ENCODE peak calls at places on chromosomes 4 and X, in ten cellular contexts. One of them, this sample, is unnamed.

GRCh38 chr4:88964450-88964849 is 92.5 kb downstream of the FAM13A start:
- DNase-seq in foreskin fibroblast: no peak
- DNase-seq in ovary: no peak
- DNase-seq in nephron progenitor cell: no peak
- DNase-seq in activated gamma-delta T cell treated with Interleukin-2 at 50 U/mL for 16 hours: no peak
- DNase-seq in heart left ventricle: no peak
- DNase-seq in esophagus muscularis mucosa: no peak
- DNase-seq in HFFc6: peak
- DNase-seq in DMS 273 treated with DMSO at 0.1 percent for 48 hours: no peak
- DNase-seq in stimulated activated naive B cell treated with anti-CD40 and anti-IgM and Interleukin-4, amounts not matched to agents 10 μg/mL and 1 μg/mL and 100 μg/mL, for 72 hours: no peak
- DNase-seq in this sample: peak

GRCh38 chrX:43969504-43970501 is 3.4 kb downstream of the NDP start:
- DNase-seq in ovary: peak
- DNase-seq in HFFc6: peak
- DNase-seq in stimulated activated naive B cell treated with anti-CD40 and anti-IgM and Interleukin-4, amounts not matched to agents 10 μg/mL and 1 μg/mL and 100 μg/mL, for 72 hours: no peak
- DNase-seq in foreskin fibroblast: peak
- DNase-seq in activated gamma-delta T cell treated with Interleukin-2 at 50 U/mL for 16 hours: no peak
- DNase-seq in esophagus muscularis mucosa: no peak
- DNase-seq in heart left ventricle: no peak
- DNase-seq in nephron progenitor cell: no peak
- DNase-seq in DMS 273 treated with DMSO at 0.1 percent for 48 hours: no peak
- DNase-seq in this sample: peak

GRCh38 chrX:77922768-77923167 is 12.3 kb downstream of the ATP7A start:
- DNase-seq in activated gamma-delta T cell treated with Interleukin-2 at 50 U/mL for 16 hours: no peak
- DNase-seq in heart left ventricle: no peak
- DNase-seq in esophagus muscularis mucosa: no peak
- DNase-seq in nephron progenitor cell: no peak
- DNase-seq in ovary: no peak
- DNase-seq in HFFc6: no peak
- DNase-seq in stimulated activated naive B cell treated with anti-CD40 and anti-IgM and Interleukin-4, amounts not matched to agents 10 μg/mL and 1 μg/mL and 100 μg/mL, for 72 hours: no peak
- DNase-seq in foreskin fibroblast: no peak
- DNase-seq in DMS 273 treated with DMSO at 0.1 percent for 48 hours: no peak
- DNase-seq in this sample: no peak

GRCh38 chr4:184466634-184467033 is 7.7 kb downstream of the IRF2 start:
- DNase-seq in ovary: no peak
- DNase-seq in DMS 273 treated with DMSO at 0.1 percent for 48 hours: no peak
- DNase-seq in HFFc6: no peak
- DNase-seq in stimulated activated naive B cell treated with anti-CD40 and anti-IgM and Interleukin-4, amounts not matched to agents 10 μg/mL and 1 μg/mL and 100 μg/mL, for 72 hours: no peak
- DNase-seq in nephron progenitor cell: no peak
- DNase-seq in foreskin fibroblast: no peak
- DNase-seq in esophagus muscularis mucosa: no peak
- DNase-seq in heart left ventricle: no peak
- DNase-seq in activated gamma-delta T cell treated with Interleukin-2 at 50 U/mL for 16 hours: no peak
- DNase-seq in this sample: no peak

GRCh38 chr4:1060646-1061371 is 49.4 kb downstream of the FGFRL1 start:
- DNase-seq in nephron progenitor cell: no peak
- DNase-seq in HFFc6: no peak
- DNase-seq in activated gamma-delta T cell treated with Interleukin-2 at 50 U/mL for 16 hours: no peak
- DNase-seq in heart left ventricle: no peak
- DNase-seq in ovary: no peak
- DNase-seq in foreskin fibroblast: no peak
- DNase-seq in esophagus muscularis mucosa: no peak
- DNase-seq in stimulated activated naive B cell treated with anti-CD40 and anti-IgM and Interleukin-4, amounts not matched to agents 10 μg/mL and 1 μg/mL and 100 μg/mL, for 72 hours: no peak
- DNase-seq in DMS 273 treated with DMSO at 0.1 percent for 48 hours: no peak
- DNase-seq in this sample: no peak

GRCh38 chr4:113502476-113502875 is 259.1 kb downstream of the CAMK2D start:
- DNase-seq in activated gamma-delta T cell treated with Interleukin-2 at 50 U/mL for 16 hours: no peak
- DNase-seq in DMS 273 treated with DMSO at 0.1 percent for 48 hours: no peak
- DNase-seq in HFFc6: no peak
- DNase-seq in ovary: no peak
- DNase-seq in heart left ventricle: no peak
- DNase-seq in stimulated activated naive B cell treated with anti-CD40 and anti-IgM and Interleukin-4, amounts not matched to agents 10 μg/mL and 1 μg/mL and 100 μg/mL, for 72 hours: no peak
- DNase-seq in foreskin fibroblast: peak
- DNase-seq in nephron progenitor cell: no peak
- DNase-seq in esophagus muscularis mucosa: no peak
- DNase-seq in this sample: peak

GRCh38 chr4:48031802-48032525 is 15.4 kb downstream of the NIPAL1 start:
- DNase-seq in stimulated activated naive B cell treated with anti-CD40 and anti-IgM and Interleukin-4, amounts not matched to agents 10 μg/mL and 1 μg/mL and 100 μg/mL, for 72 hours: no peak
- DNase-seq in heart left ventricle: peak
- DNase-seq in HFFc6: no peak
- DNase-seq in DMS 273 treated with DMSO at 0.1 percent for 48 hours: no peak
- DNase-seq in activated gamma-delta T cell treated with Interleukin-2 at 50 U/mL for 16 hours: no peak
- DNase-seq in nephron progenitor cell: no peak
- DNase-seq in ovary: no peak
- DNase-seq in foreskin fibroblast: no peak
- DNase-seq in esophagus muscularis mucosa: no peak
- DNase-seq in this sample: no peak

GRCh38 chr4:153207027-153207426 is 2.8 kb downstream of the TRIM2 start:
- DNase-seq in ovary: no peak
- DNase-seq in DMS 273 treated with DMSO at 0.1 percent for 48 hours: no peak
- DNase-seq in stimulated activated naive B cell treated with anti-CD40 and anti-IgM and Interleukin-4, amounts not matched to agents 10 μg/mL and 1 μg/mL and 100 μg/mL, for 72 hours: no peak
- DNase-seq in foreskin fibroblast: no peak
- DNase-seq in esophagus muscularis mucosa: no peak
- DNase-seq in nephron progenitor cell: no peak
- DNase-seq in HFFc6: no peak
- DNase-seq in activated gamma-delta T cell treated with Interleukin-2 at 50 U/mL for 16 hours: no peak
- DNase-seq in heart left ventricle: no peak
- DNase-seq in this sample: no peak

GRCh38 chrX:38409289-38409688 is 56.9 kb downstream of the OTC start:
- DNase-seq in ovary: no peak
- DNase-seq in foreskin fibroblast: no peak
- DNase-seq in heart left ventricle: no peak
- DNase-seq in nephron progenitor cell: no peak
- DNase-seq in HFFc6: no peak
- DNase-seq in DMS 273 treated with DMSO at 0.1 percent for 48 hours: no peak
- DNase-seq in esophagus muscularis mucosa: no peak
- DNase-seq in stimulated activated naive B cell treated with anti-CD40 and anti-IgM and Interleukin-4, amounts not matched to agents 10 μg/mL and 1 μg/mL and 100 μg/mL, for 72 hours: no peak
- DNase-seq in activated gamma-delta T cell treated with Interleukin-2 at 50 U/mL for 16 hours: no peak
- DNase-seq in this sample: no peak

GRCh38 chrX:68934922-68935321 is 106.1 kb downstream of the EFNB1 start:
- DNase-seq in stimulated activated naive B cell treated with anti-CD40 and anti-IgM and Interleukin-4, amounts not matched to agents 10 μg/mL and 1 μg/mL and 100 μg/mL, for 72 hours: no peak
- DNase-seq in nephron progenitor cell: no peak
- DNase-seq in foreskin fibroblast: no peak
- DNase-seq in activated gamma-delta T cell treated with Interleukin-2 at 50 U/mL for 16 hours: no peak
- DNase-seq in DMS 273 treated with DMSO at 0.1 percent for 48 hours: no peak
- DNase-seq in ovary: no peak
- DNase-seq in HFFc6: no peak
- DNase-seq in heart left ventricle: no peak
- DNase-seq in esophagus muscularis mucosa: no peak
- DNase-seq in this sample: no peak

GRCh38 chr4:76233534-76233933 is 18.0 kb upstream of the FAM47E start:
- DNase-seq in heart left ventricle: no peak
- DNase-seq in activated gamma-delta T cell treated with Interleukin-2 at 50 U/mL for 16 hours: no peak
- DNase-seq in ovary: no peak
- DNase-seq in DMS 273 treated with DMSO at 0.1 percent for 48 hours: no peak
- DNase-seq in stimulated activated naive B cell treated with anti-CD40 and anti-IgM and Interleukin-4, amounts not matched to agents 10 μg/mL and 1 μg/mL and 100 μg/mL, for 72 hours: no peak
- DNase-seq in esophagus muscularis mucosa: no peak
- DNase-seq in nephron progenitor cell: no peak
- DNase-seq in HFFc6: no peak
- DNase-seq in foreskin fibroblast: no peak
- DNase-seq in this sample: no peak